ENCODE peak calls at places on chromosomes 6 and 20, in eight cellular contexts. Z, Y, I, S, E, L, X and B are unnamed samples.
A peak's percentile ranks its signal among the peaks of the same experiment; 100 is the strongest.

GRCh38 chr6:137640086-137640485 is 145.9 kb upstream of the OLIG3 start:
- DNase-seq in Z (peak; percentile 58), Y (no peak), I (no peak), S (no peak), E (no peak), L (no peak), X (no peak), B (no peak)

GRCh38 chr6:31243508-31243907 is 28.4 kb downstream of the HLA-C start:
- DNase-seq in Z (no peak), Y (no peak), I (no peak), S (no peak), E (no peak), L (no peak), X (no peak), B (no peak)

GRCh38 chr20:1333462-1334369 is 4.8 kb upstream of the SDCBP2 start:
- DNase-seq in Z (no peak), Y (no peak), I (no peak), S (no peak), E (no peak), L (no peak), X (no peak), B (no peak)

GRCh38 chr6:42315991-42316378 is 98.3 kb upstream of the MRPS10 start:
- DNase-seq in Z (no peak), Y (peak; percentile 65), I (peak; percentile 76), S (peak; percentile 56), E (peak; percentile 79), L (no peak), X (no peak), B (no peak)

GRCh38 chr6:68082086-68082485 is 553.0 kb upstream of the ADGRB3 start:
- DNase-seq in Z (no peak), Y (no peak), I (no peak), S (no peak), E (no peak), L (no peak), X (no peak), B (no peak)

GRCh38 chr20:17825949-17826843 is 126.4 kb downstream of the BANF2 start:
- DNase-seq in Z (no peak), Y (no peak), I (no peak), S (no peak), E (no peak), L (no peak), X (no peak), B (no peak)

GRCh38 chr6:105509506-105510331 is 106.8 kb upstream of the PREP start:
- DNase-seq in Z (no peak), Y (no peak), I (no peak), S (no peak), E (no peak), L (no peak), X (peak; percentile 63), B (no peak)

GRCh38 chr6:154791561-154792317 is 58.5 kb downstream of the SCAF8 start:
- DNase-seq in Z (no peak), Y (peak; percentile 10), I (no peak), S (no peak), E (no peak), L (no peak), X (no peak), B (no peak)

GRCh38 chr20:53926428-53927028 is 143.9 kb downstream of the BCAS1 start:
- DNase-seq in Z (no peak), Y (peak; percentile 91), I (no peak), S (peak; percentile 83), E (peak; percentile 52), L (no peak), X (no peak), B (no peak)

GRCh38 chr6:139676718-139677117 is 302.3 kb upstream of the CITED2 start:
- DNase-seq in Z (no peak), Y (no peak), I (no peak), S (no peak), E (no peak), L (no peak), X (no peak), B (no peak)

GRCh38 chr6:149077208-149077607 is 240.3 kb upstream of the TAB2 start:
- DNase-seq in Z (no peak), Y (peak; percentile 80), I (no peak), S (no peak), E (no peak), L (no peak), X (no peak), B (no peak)

GRCh38 chr6:159655409-159655988 is 37.5 kb downstream of the SOD2 start:
- DNase-seq in Z (no peak), Y (no peak), I (no peak), S (no peak), E (no peak), L (no peak), X (peak; percentile 2), B (no peak)

GRCh38 chr6:25233226-25233625 is 45.9 kb upstream of the CARMIL1 start:
- DNase-seq in Z (no peak), Y (no peak), I (no peak), S (no peak), E (no peak), L (no peak), X (no peak), B (no peak)

GRCh38 chr6:42159431-42160024 is 13.6 kb upstream of the GUCA1A start:
- DNase-seq in Z (no peak), Y (no peak), I (no peak), S (no peak), E (no peak), L (no peak), X (no peak), B (no peak)